ENCODE peak calls at places on chromosomes 2 and 18, in nine cellular contexts. J is K562; L is CD8-positive, alpha-beta T cell; E is mammary epithelial cell; I is gastrocnemius medialis; G is osteoblast; B is GM12878; M is neuronal stem cell; W is HL-60. T is an unnamed sample.

GRCh38 chr2:116716038-116716437 is 1098.5 kb upstream of the DDX18 start:
- DNase-seq in J (no peak), L (no peak), E (no peak), I (no peak), G (no peak), B (no peak), M (no peak), W (no peak), T (no peak)

GRCh38 chr2:26646986-26647672 is 6.0 kb upstream of the CIB4 start:
- DNase-seq in J (no peak), L (no peak), E (no peak), I (no peak), G (no peak), B (no peak), M (peak), W (no peak), T (no peak)

GRCh38 chr2:150698016-150698661 is 210.7 kb upstream of the RND3 start:
- DNase-seq in J (no peak), L (no peak), E (no peak), I (no peak), G (peak), B (no peak), M (no peak), W (no peak), T (no peak)

GRCh38 chr2:191533693-191534175 is 144.2 kb upstream of the NABP1 start:
- DNase-seq in J (no peak), L (no peak), E (no peak), I (no peak), G (no peak), B (no peak), M (no peak), W (peak), T (peak)

GRCh38 chr2:118689456-118689855 is 158.0 kb downstream of the EN1 start:
- DNase-seq in J (peak), L (no peak), E (no peak), I (no peak), G (no peak), B (no peak), M (no peak), W (peak), T (no peak)

GRCh38 chr2:58594175-58594574 is 353.1 kb upstream of the FANCL start:
- DNase-seq in J (peak), L (no peak), E (no peak), I (no peak), G (no peak), B (no peak), M (no peak), W (peak), T (no peak)

GRCh38 chr2:126495189-126495588 is 160.8 kb upstream of the GYPC start:
- DNase-seq in J (no peak), L (no peak), E (no peak), I (no peak), G (no peak), B (no peak), M (no peak), W (no peak), T (no peak)

GRCh38 chr2:237440819-237441281 is 26.9 kb upstream of the COL6A3 start:
- DNase-seq in J (no peak), L (no peak), E (no peak), I (no peak), G (no peak), B (no peak), M (no peak), W (no peak), T (no peak)

GRCh38 chr2:86750240-86750839 is 30.2 kb downstream of the RMND5A start:
- DNase-seq in J (no peak), L (no peak), E (no peak), I (no peak), G (no peak), B (no peak), M (no peak), W (no peak), T (no peak)

GRCh38 chr2:44061469-44061868 is 65.7 kb upstream of the LRPPRC start:
- DNase-seq in J (no peak), L (no peak), E (no peak), I (no peak), G (no peak), B (no peak), M (no peak), W (no peak), T (no peak)

GRCh38 chr2:239832995-239833727 is 192.0 kb downstream of the NDUFA10 start:
- DNase-seq in J (no peak), L (no peak), E (no peak), I (no peak), G (no peak), B (no peak), M (no peak), W (no peak), T (no peak)

GRCh38 chr2:19890104-19890503 is 11.7 kb downstream of the TTC32 start:
- DNase-seq in J (no peak), L (no peak), E (no peak), I (no peak), G (no peak), B (no peak), M (no peak), W (no peak), T (no peak)

GRCh38 chr2:100422320-100422719 is 4.9 kb upstream of the CHST10 start:
- DNase-seq in J (peak), L (no peak), E (peak), I (no peak), G (peak), B (no peak), M (no peak), W (no peak), T (no peak)

GRCh38 chr2:70960833-70961647 is 17.4 kb upstream of the ANKRD53 start:
- DNase-seq in J (peak), L (no peak), E (no peak), I (no peak), G (peak), B (no peak), M (no peak), W (no peak), T (no peak)

GRCh38 chr18:46407471-46408166 is 249.4 kb downstream of the LOXHD1 start:
- DNase-seq in J (no peak), L (no peak), E (peak), I (peak), G (peak), B (no peak), M (no peak), W (no peak), T (no peak)

GRCh38 chr18:80177128-80177527 is 68.1 kb downstream of the ADNP2 start:
- DNase-seq in J (no peak), L (no peak), E (no peak), I (no peak), G (no peak), B (no peak), M (no peak), W (no peak), T (no peak)
- H3K4me3 ChIP-seq in J (no peak), L (no peak), E (no peak), I (no peak), G (no peak), B (no peak), M (peak), W (no peak), T (no peak)

GRCh38 chr2:174728096-174728495 is 36.2 kb downstream of the CHRNA1 start:
- DNase-seq in J (no peak), L (no peak), E (no peak), I (no peak), G (no peak), B (no peak), M (no peak), W (no peak), T (no peak)

GRCh38 chr2:174730530-174731018 is 33.7 kb downstream of the CHRNA1 start:
- DNase-seq in J (no peak), L (no peak), E (no peak), I (no peak), G (no peak), B (no peak), M (no peak), W (no peak), T (no peak)

GRCh38 chr2:174729797-174730529 is 34.3 kb downstream of the CHRNA1 start:
- DNase-seq in J (no peak), L (no peak), E (no peak), I (no peak), G (peak), B (no peak), M (no peak), W (no peak), T (no peak)
- H3K4me3 ChIP-seq in J (no peak), L (peak), E (no peak), I (peak), G (peak), B (no peak), M (peak), W (no peak), T (peak)

GRCh38 chr2:176094307-176094706 is 1.8 kb downstream of the HOXD13 start:
- DNase-seq in J (no peak), L (no peak), E (no peak), I (no peak), G (no peak), B (no peak), M (no peak), W (no peak), T (no peak)

GRCh38 chr2:176095421-176095820 is 2.9 kb downstream of the HOXD13 start:
- DNase-seq in J (no peak), L (no peak), E (no peak), I (no peak), G (no peak), B (no peak), M (no peak), W (no peak), T (no peak)

GRCh38 chr2:176097820-176098365 is 1.7 kb upstream of the HOXD12 start:
- DNase-seq in J (no peak), L (no peak), E (no peak), I (no peak), G (no peak), B (no peak), M (no peak), W (no peak), T (no peak)

GRCh38 chr2:176096986-176097819 is 2.4 kb upstream of the HOXD12 start:
- DNase-seq in J (peak), L (peak), E (peak), I (peak), G (peak), B (no peak), M (no peak), W (no peak), T (peak)

DNA sequence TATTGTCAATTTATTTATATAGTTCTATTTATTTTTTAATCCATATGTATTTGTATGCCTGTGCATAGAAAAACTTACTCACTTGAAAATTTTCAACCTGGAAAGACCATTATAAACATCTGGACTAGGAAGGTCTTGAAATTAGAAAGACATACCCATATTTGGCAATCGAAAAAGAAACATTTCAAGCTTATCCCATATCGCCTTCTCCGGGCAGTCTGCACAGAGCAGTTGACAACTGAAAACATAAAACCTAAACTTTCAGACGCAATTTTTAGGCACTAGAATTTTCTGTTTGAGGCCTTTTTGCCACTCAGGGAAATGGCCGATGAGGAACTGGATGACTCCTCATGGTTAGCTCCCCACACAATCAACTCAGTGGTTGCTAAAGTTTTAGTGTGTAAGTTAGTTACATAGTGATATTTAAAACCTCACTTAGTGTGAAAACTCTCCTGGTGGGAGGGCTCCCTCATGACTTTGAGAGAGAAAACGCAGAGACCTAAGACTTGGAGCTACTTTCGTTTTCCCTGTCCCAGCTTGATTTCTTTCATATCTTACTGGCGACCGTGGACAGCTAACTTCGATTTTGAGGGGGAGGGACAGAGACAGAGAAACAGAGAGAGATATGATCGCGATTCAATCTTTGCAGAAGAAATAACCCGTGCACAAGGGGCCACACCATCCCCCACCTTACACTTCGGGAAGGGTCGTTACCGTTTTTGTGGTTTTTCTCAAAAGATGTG is 3.2 kb upstream of the HOXD12 start:
- DNase-seq in J (no peak), L (no peak), E (no peak), I (no peak), G (no peak), B (no peak), M (no peak), W (no peak), T (no peak)
- H3K4me3 ChIP-seq in J (peak), L (peak), E (no peak), I (peak), G (peak), B (peak), M (no peak), W (peak), T (peak)

GRCh38 chr2:153477641-153478288 is 797 bp downstream of the RPRM start:
- DNase-seq in J (no peak), L (no peak), E (no peak), I (no peak), G (peak), B (no peak), M (no peak), W (no peak), T (peak)
- H3K4me3 ChIP-seq in J (no peak), L (peak), E (no peak), I (peak), G (peak), B (no peak), M (peak), W (no peak), T (no peak)

GRCh38 chr2:189913851-189914250 is 129.6 kb downstream of the PMS1 start:
- DNase-seq in J (no peak), L (no peak), E (no peak), I (no peak), G (no peak), B (no peak), M (no peak), W (no peak), T (no peak)
- H3K4me3 ChIP-seq in J (no peak), L (no peak), E (no peak), I (no peak), G (no peak), B (no peak), M (no peak), W (no peak), T (no peak)

GRCh38 chr2:104863585-104864279 is 9.8 kb downstream of the POU3F3 start:
- DNase-seq in J (no peak), L (no peak), E (no peak), I (no peak), G (peak), B (no peak), M (no peak), W (no peak), T (no peak)
- H3K4me3 ChIP-seq in J (no peak), L (no peak), E (no peak), I (no peak), G (no peak), B (no peak), M (peak), W (no peak), T (no peak)

GRCh38 chr18:33744032-33744697 is 166.1 kb downstream of the ASXL3 start:
- DNase-seq in J (no peak), L (no peak), E (no peak), I (no peak), G (no peak), B (no peak), M (no peak), W (no peak), T (no peak)
- H3K4me3 ChIP-seq in J (no peak), L (no peak), E (no peak), I (no peak), G (no peak), B (no peak), M (no peak), W (no peak), T (no peak)

GRCh38 chr2:45734952-45735351 is 83.5 kb downstream of the PRKCE start:
- DNase-seq in J (no peak), L (no peak), E (no peak), I (no peak), G (no peak), B (no peak), M (no peak), W (peak), T (no peak)
- H3K4me3 ChIP-seq in J (no peak), L (no peak), E (no peak), I (no peak), G (no peak), B (no peak), M (no peak), W (no peak), T (no peak)

GRCh38 chr18:63368611-63369010 is 1.6 kb upstream of the KDSR start:
- DNase-seq in J (no peak), L (no peak), E (no peak), I (no peak), G (no peak), B (no peak), M (no peak), W (no peak), T (no peak)
- H3K4me3 ChIP-seq in J (no peak), L (no peak), E (peak), I (no peak), G (peak), B (no peak), M (no peak), W (no peak), T (no peak)

T was measured in GM06990.